ENCODE peak calls at places on chromosomes 5 and 9, in six cellular contexts. X is LoVo; J is PC-3; T is stimulated activated CD4-positive, alpha-beta T cell treated with anti-CD3 and anti-CD28 coated beads, Interleukin-1b, Interleukin-23, amount 100 ng/mL, for 4 hours; K is CD4-positive, alpha-beta T cell; I is stomach. O is an unnamed sample.

GRCh38 chr5:65279603-65280002 is 202.1 kb downstream of the ADAMTS6 start:
- DNase-seq in T (no peak), X (no peak), J (no peak), I (no peak), K (no peak), O (no peak)

GRCh38 chr5:118777468-118777746 is 210.9 kb downstream of the DTWD2 start:
- DNase-seq in I (no peak), J (no peak), T (no peak), X (no peak), K (no peak), O (no peak)

GRCh38 chr5:175691761-175692160 is 33.9 kb downstream of the HRH2 start:
- DNase-seq in T (no peak), I (no peak), K (no peak), J (no peak), X (no peak), O (no peak)

GRCh38 chr5:178677429-178677828 is 50.6 kb upstream of the CLK4 start:
- DNase-seq in K (no peak), J (peak), T (no peak), X (no peak), I (no peak), O (no peak)

GRCh38 chr5:113020461-113021273 is 44.1 kb downstream of the DCP2 start:
- DNase-seq in K (no peak), X (peak), T (no peak), J (peak), I (no peak), O (no peak)

GRCh38 chr5:149370878-149371277 is 8.2 kb downstream of the IL17B start:
- DNase-seq in J (peak), X (no peak), I (no peak), K (no peak), T (no peak), O (no peak)

GRCh38 chr5:169265888-169266287 is 35.1 kb downstream of the SLIT3 start:
- DNase-seq in J (peak), I (no peak), X (no peak), T (no peak), K (no peak), O (no peak)

GRCh38 chr5:170151105-170151831 is 45.6 kb downstream of the FOXI1 start:
- DNase-seq in X (peak), I (no peak), K (no peak), J (peak), T (no peak), O (no peak)

GRCh38 chr9:4221936-4222335 is 77.9 kb downstream of the GLIS3 start:
- DNase-seq in T (no peak), K (no peak), J (no peak), X (no peak), I (no peak), O (no peak)

GRCh38 chr9:15249042-15249818 is 57.8 kb downstream of the TTC39B start:
- DNase-seq in I (no peak), K (no peak), T (no peak), J (no peak), X (no peak), O (no peak)

GRCh38 chr5:127884416-127884815 is 181.2 kb downstream of the CCDC192 start:
- DNase-seq in I (no peak), J (no peak), X (no peak), T (no peak), K (no peak), O (no peak)

GRCh38 chr5:37519304-37519703 is 140.2 kb downstream of the WDR70 start:
- DNase-seq in X (no peak), I (no peak), K (no peak), J (no peak), T (no peak), O (no peak)

GRCh38 chr5:50749181-50749580 is 82.7 kb downstream of the PARP8 start:
- DNase-seq in X (no peak), K (no peak), J (no peak), I (no peak), T (no peak), O (no peak)

GRCh38 chr5:172878585-172879433 is 44.8 kb downstream of the ERGIC1 start:
- DNase-seq in K (no peak), I (no peak), J (no peak), X (no peak), T (no peak), O (no peak)

GRCh38 chr9:4985376-4986266 is 549 bp downstream of the JAK2 start:
- DNase-seq in K (no peak), I (peak), J (peak), T (no peak), X (peak), O (no peak)

GRCh38 chr9:105243015-105243686 is 1.3 kb upstream of the SLC44A1 start:
- DNase-seq in T (no peak), J (no peak), K (no peak), X (no peak), I (no peak), O (no peak)

GRCh38 chr5:169099801-169100734 is 200.9 kb downstream of the SLIT3 start:
- DNase-seq in X (no peak), J (no peak), I (no peak), K (no peak), T (no peak), O (no peak)

GRCh38 chr5:56166671-56167070 is 66.5 kb downstream of the ANKRD55 start:
- DNase-seq in X (no peak), K (no peak), J (no peak), T (no peak), I (no peak), O (no peak)

GRCh38 chr5:131756942-131757341 is 39.9 kb downstream of the FNIP1 start:
- DNase-seq in J (no peak), T (no peak), X (no peak), K (no peak), I (no peak), O (no peak)

GRCh38 chr9:2676466-2676865 is 40.8 kb upstream of the KCNV2 start:
- DNase-seq in X (peak), K (no peak), I (peak), J (no peak), T (no peak), O (no peak)

O was measured in memory B cell.